ENCODE peak calls at places on chromosomes 2 and 18, in ten cellular contexts. T, B, S, O, A, X, W, U, Y and P are unnamed samples. For H3K36me3, H3K9me3 and H3K4me1, the result is how much of the 10 kb centered on the place peaks cover.

GRCh38 chr18:61502472-61502871 is 169.2 kb downstream of the CDH20 start:
- DNase-seq in T (peak), B (no peak), S (peak), O (no peak), A (peak), X (peak), W (peak), U (peak), Y (peak), P (no peak)

GRCh38 chr2:170739048-170739447 is 23.9 kb downstream of the SP5 start:
- DNase-seq in T (peak), B (no peak), S (peak), O (no peak), A (no peak), X (peak), W (peak), U (peak), Y (peak), P (no peak)

GRCh38 chr2:8447610-8448221 is 234.1 kb upstream of the ID2 start:
- DNase-seq in T (peak), B (no peak), S (peak), O (no peak), A (no peak), X (peak), W (no peak), U (no peak), Y (peak), P (no peak)

GRCh38 chr2:164479460-164479859 is 141.8 kb downstream of the GRB14 start:
- DNase-seq in T (peak), B (no peak), S (peak), O (no peak), A (no peak), X (peak), W (peak), U (peak), Y (peak), P (no peak)

GRCh38 chr2:118667964-118668363 is 179.5 kb downstream of the EN1 start:
- DNase-seq in T (peak), B (no peak), S (peak), O (no peak), A (no peak), X (peak), W (no peak), U (no peak), Y (peak), P (no peak)

GRCh38 chr2:112941753-112942653 is 31.0 kb downstream of the IL37 start:
- DNase-seq in T (peak), B (no peak), S (peak), O (peak), A (peak), X (peak), W (peak), U (peak), Y (peak), P (peak)

GRCh38 chr2:85468704-85469349 is 50.3 kb downstream of the SH2D6 start:
- DNase-seq in T (peak), B (no peak), S (peak), O (no peak), A (no peak), X (peak), W (peak), U (peak), Y (peak), P (no peak)

GRCh38 chr2:230124792-230125452 is 56.2 kb upstream of the SLC16A14 start:
- DNase-seq in T (no peak), B (no peak), S (no peak), O (peak), A (no peak), X (no peak), W (no peak), U (no peak), Y (no peak), P (no peak)

GRCh38 chr2:73232471-73233153 is 427 bp downstream of the PRADC1 start:
- DNase-seq in T (no peak), B (no peak), S (peak), O (no peak), A (peak), X (no peak), W (no peak), U (peak), Y (peak), P (no peak)

GRCh38 chr2:62382757-62383156 is 123.2 kb downstream of the TMEM17 start:
- DNase-seq in T (no peak), B (no peak), S (no peak), O (no peak), A (peak), X (no peak), W (no peak), U (no peak), Y (peak), P (no peak)

GRCh38 chr2:203470371-203470770 is 64.7 kb downstream of the RAPH1 start:
- DNase-seq in T (no peak), B (no peak), S (no peak), O (no peak), A (no peak), X (no peak), W (no peak), U (no peak), Y (peak), P (no peak)

GRCh38 chr2:64807417-64807816 is 153.7 kb upstream of the SERTAD2 start:
- DNase-seq in T (peak), B (peak), S (peak), O (peak), A (no peak), X (peak), W (no peak), U (no peak), Y (peak), P (no peak)

GRCh38 chr2:128661289-128661688 is 342.6 kb upstream of the HS6ST1 start:
- DNase-seq in T (no peak), B (no peak), S (no peak), O (no peak), A (no peak), X (no peak), W (no peak), U (no peak), Y (no peak), P (no peak)

GRCh38 chr18:23838233-23838632 is 149.0 kb downstream of the LAMA3 start:
- DNase-seq in T (no peak), B (no peak), S (no peak), O (no peak), A (no peak), X (no peak), W (no peak), U (no peak), Y (peak), P (no peak)

GRCh38 chr2:234873828-234874173 is 78.0 kb upstream of the SH3BP4 start:
- DNase-seq in T (peak), B (no peak), S (no peak), O (peak), A (no peak), X (peak), W (no peak), U (no peak), Y (peak), P (no peak)

GRCh38 chr2:179538406-179538805 is 273.8 kb upstream of the SESTD1 start:
- DNase-seq in T (peak), B (no peak), S (peak), O (no peak), A (no peak), X (peak), W (no peak), U (no peak), Y (peak), P (no peak)

GRCh38 chr2:142989276-142990204 is 112.1 kb downstream of the KYNU start:
- DNase-seq in T (peak), B (no peak), S (peak), O (no peak), A (peak), X (peak), W (peak), U (no peak), Y (peak), P (peak)

GRCh38 chr18:75250471-75250821 is 39.8 kb downstream of the TSHZ1 start:
- DNase-seq in T (no peak), B (no peak), S (no peak), O (no peak), A (no peak), X (no peak), W (no peak), U (no peak), Y (no peak), P (no peak)

GRCh38 chr2:74399785-74400184 is 19.7 kb upstream of the DCTN1 start:
- DNase-seq in T (peak), B (no peak), S (peak), O (no peak), A (peak), X (peak), W (peak), U (peak), Y (peak), P (peak)

GRCh38 chr2:218961651-218962570 is 2.4 kb downstream of the CDK5R2 start:
- DNase-seq in T (no peak), B (no peak), S (no peak), O (no peak), A (no peak), X (peak), W (no peak), U (peak), Y (no peak), P (peak)

GRCh38 chr18:76937597-76937996 is 115.2 kb downstream of the ZNF236 start:
- DNase-seq in T (no peak), B (no peak), S (no peak), O (no peak), A (no peak), X (peak), W (no peak), U (no peak), Y (peak), P (no peak)
- H3K36me3 ChIP-seq in T (under half), B (under half), S (under half), O (under half), A (under half), X (under half), W (under half), U (under half), Y (under half), P (under half)

GRCh38 chr18:80022613-80023012 is 11.6 kb upstream of the RBFA start:
- DNase-seq in T (peak), B (no peak), S (peak), O (no peak), A (peak), X (peak), W (no peak), U (no peak), Y (peak), P (peak)
- H3K9me3 ChIP-seq in T (under half), B (half or more), S (under half), O (under half), A (under half), X (half or more), W (half or more), U (under half), Y (under half), P (under half)

GRCh38 chr2:38658613-38659012 is 7.3 kb upstream of the GALM start:
- DNase-seq in T (no peak), B (no peak), S (no peak), O (no peak), A (no peak), X (no peak), W (no peak), U (no peak), Y (no peak), P (no peak)

GRCh38 chr2:38655441-38655840 is 10.5 kb upstream of the GALM start:
- DNase-seq in T (no peak), B (no peak), S (no peak), O (no peak), A (no peak), X (no peak), W (no peak), U (no peak), Y (no peak), P (no peak)

GRCh38 chr2:38654495-38655381 is 11.2 kb upstream of the GALM start:
- DNase-seq in T (no peak), B (no peak), S (no peak), O (peak), A (no peak), X (no peak), W (no peak), U (no peak), Y (no peak), P (no peak)

GRCh38 chr2:38653715-38654494 is 12.0 kb upstream of the GALM start:
- DNase-seq in T (no peak), B (no peak), S (no peak), O (no peak), A (no peak), X (no peak), W (peak), U (no peak), Y (no peak), P (no peak)

GRCh38 chr2:38656866-38657265 is 9.0 kb upstream of the GALM start:
- DNase-seq in T (no peak), B (no peak), S (no peak), O (no peak), A (no peak), X (no peak), W (no peak), U (no peak), Y (no peak), P (no peak)
- H3K4me1 ChIP-seq in T (under half), B (under half), S (under half), O (under half), A (under half), X (under half), W (under half), U (under half), Y (under half), P (under half)

GRCh38 chr18:12741351-12741750 is 38.5 kb downstream of the PSMG2 start:
- DNase-seq in T (peak), B (no peak), S (peak), O (no peak), A (no peak), X (peak), W (peak), U (peak), Y (peak), P (no peak)
- H3K36me3 ChIP-seq in T (under half), B (under half), S (under half), O (under half), A (under half), X (under half), W (under half), U (under half), Y (under half), P (under half)

GRCh38 chr18:2590303-2590702 is 18.9 kb downstream of the NDC80 start:
- DNase-seq in T (no peak), B (no peak), S (no peak), O (no peak), A (no peak), X (no peak), W (no peak), U (no peak), Y (no peak), P (no peak)
- H3K9me3 ChIP-seq in T (under half), B (under half), S (under half), O (under half), A (under half), X (under half), W (under half), U (under half), Y (under half), P (under half)

DNA sequence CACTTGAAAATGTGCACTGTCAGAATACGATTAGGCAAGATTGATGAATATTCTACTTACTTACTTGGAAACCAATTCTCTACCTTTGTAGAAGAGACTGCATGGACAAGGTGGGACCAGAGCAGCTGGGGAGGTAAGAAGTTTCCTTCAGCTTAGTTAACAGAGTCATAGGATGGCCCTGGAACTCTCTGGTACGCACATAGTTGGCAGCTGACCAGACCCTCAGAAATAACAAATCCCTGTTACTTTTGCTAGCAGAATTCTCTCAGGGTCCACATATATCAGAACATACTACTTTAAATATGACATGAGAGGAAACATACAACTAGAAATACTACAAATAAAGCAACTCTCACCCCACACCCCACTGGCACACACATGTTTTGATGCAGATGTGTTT is 24.8 kb upstream of the STAT1 start:
- DNase-seq in T (no peak), B (no peak), S (no peak), O (no peak), A (no peak), X (no peak), W (no peak), U (no peak), Y (no peak), P (no peak)
- H3K4me1 ChIP-seq in T (under half), B (under half), S (under half), O (under half), A (under half), X (under half), W (under half), U (under half), Y (half or more), P (under half)

GRCh38 chr2:10422732-10423399 is 25.3 kb downstream of the ODC1 start:
- DNase-seq in T (no peak), B (no peak), S (no peak), O (no peak), A (no peak), X (no peak), W (no peak), U (no peak), Y (no peak), P (no peak)
- H3K36me3 ChIP-seq in T (under half), B (under half), S (under half), O (under half), A (under half), X (under half), W (under half), U (under half), Y (under half), P (under half)

GRCh38 chr2:77831471-77831870 is 309.3 kb upstream of the LRRTM4 start:
- DNase-seq in T (no peak), B (no peak), S (no peak), O (no peak), A (no peak), X (no peak), W (no peak), U (no peak), Y (no peak), P (no peak)
- H3K9me3 ChIP-seq in T (under half), B (under half), S (under half), O (under half), A (under half), X (under half), W (under half), U (under half), Y (under half), P (under half)